ENCODE peak calls at places on chromosomes 5 and 9, in six cellular contexts. One of them, this sample, is unnamed.

GRCh38 chr5:68054625-68055024 is 160.9 kb upstream of the PIK3R1 start:
- DNase-seq in ACHN: no peak
- DNase-seq in HTR-8/SVneo: no peak
- DNase-seq in NCI-H345: no peak
- DNase-seq in HFFc6: no peak
- DNase-seq in Kasumi-1: no peak
- DNase-seq in this sample: no peak

GRCh38 chr9:122032346-122032745 is 60.8 kb downstream of the TTLL11 start:
- DNase-seq in ACHN: peak; percentile 27
- DNase-seq in HTR-8/SVneo: no peak
- DNase-seq in NCI-H345: no peak
- DNase-seq in HFFc6: no peak
- DNase-seq in Kasumi-1: no peak
- DNase-seq in this sample: no peak

GRCh38 chr5:74762599-74762998 is 4.3 kb downstream of the GFM2 start:
- DNase-seq in ACHN: peak; percentile 89
- DNase-seq in HTR-8/SVneo: peak; percentile 51
- DNase-seq in NCI-H345: no peak
- DNase-seq in HFFc6: peak; percentile 70
- DNase-seq in Kasumi-1: no peak
- DNase-seq in this sample: no peak

GRCh38 chr5:179123491-179124328 is 63.5 kb downstream of the ZNF354C start:
- DNase-seq in ACHN: no peak
- DNase-seq in HTR-8/SVneo: no peak
- DNase-seq in NCI-H345: no peak
- DNase-seq in HFFc6: no peak
- DNase-seq in Kasumi-1: no peak
- DNase-seq in this sample: peak; percentile 66

GRCh38 chr9:20043035-20043434 is 254.2 kb upstream of the SLC24A2 start:
- DNase-seq in ACHN: no peak
- DNase-seq in HTR-8/SVneo: no peak
- DNase-seq in NCI-H345: no peak
- DNase-seq in HFFc6: no peak
- DNase-seq in Kasumi-1: no peak
- DNase-seq in this sample: no peak

GRCh38 chr9:14831661-14832060 is 78.6 kb downstream of the FREM1 start:
- DNase-seq in ACHN: no peak
- DNase-seq in HTR-8/SVneo: no peak
- DNase-seq in NCI-H345: no peak
- DNase-seq in HFFc6: no peak
- DNase-seq in Kasumi-1: no peak
- DNase-seq in this sample: no peak

GRCh38 chr5:88829773-88830172 is 53.2 kb downstream of the MEF2C start:
- DNase-seq in ACHN: no peak
- DNase-seq in HTR-8/SVneo: no peak
- DNase-seq in NCI-H345: no peak
- DNase-seq in HFFc6: no peak
- DNase-seq in Kasumi-1: peak; percentile 23
- DNase-seq in this sample: no peak

GRCh38 chr9:98038958-98039357 is 17.6 kb upstream of the NANS start:
- DNase-seq in ACHN: no peak
- DNase-seq in HTR-8/SVneo: no peak
- DNase-seq in NCI-H345: no peak
- DNase-seq in HFFc6: no peak
- DNase-seq in Kasumi-1: peak; percentile 52
- DNase-seq in this sample: no peak

GRCh38 chr5:138647261-138647788 is 72.1 kb upstream of the HSPA9 start:
- DNase-seq in ACHN: no peak
- DNase-seq in HTR-8/SVneo: no peak
- DNase-seq in NCI-H345: no peak
- DNase-seq in HFFc6: no peak
- DNase-seq in Kasumi-1: no peak
- DNase-seq in this sample: no peak

GRCh38 chr5:150599917-150600511 is 40.4 kb upstream of the SYNPO start:
- DNase-seq in ACHN: peak; percentile 66
- DNase-seq in HTR-8/SVneo: peak; percentile 88
- DNase-seq in NCI-H345: peak; percentile 86
- DNase-seq in HFFc6: peak; percentile 35
- DNase-seq in Kasumi-1: no peak
- DNase-seq in this sample: no peak